ENCODE peak calls at places on chromosomes 16 and 17, in five cellular contexts. J is SK-N-SH, I is cardiac muscle cell, L is IMR-90, X is mucosa of descending colon. S is an unnamed sample.

GRCh38 chr16:2026461-2027023 is at the start of gene NHERF2:
- DNase-seq in L (no peak), X (peak), I (peak), J (peak), S (peak)

GRCh38 chr16:73172621-73173312 is 124.8 kb upstream of the ZFHX3 start:
- DNase-seq in I (peak), J (peak), L (peak), X (peak), S (peak)

GRCh38 chr17:46819906-46820351 is 1.4 kb upstream of the WNT3 start:
- DNase-seq in J (no peak), L (no peak), I (no peak), X (no peak), S (peak)

GRCh38 chr16:66750279-66751134 is 902 bp downstream of the DYNC1LI2 start:
- DNase-seq in I (peak), X (no peak), L (no peak), J (no peak), S (no peak)

GRCh38 chr16:86814256-86814655 is 235.9 kb downstream of the FOXL1 start:
- DNase-seq in X (no peak), L (no peak), I (no peak), J (no peak), S (no peak)

GRCh38 chr17:78391843-78392242 is 13.4 kb downstream of the PGS1 start:
- DNase-seq in X (no peak), J (no peak), I (no peak), L (peak), S (no peak)

GRCh38 chr17:45324336-45324735 is 7.5 kb upstream of the MAP3K14 start:
- DNase-seq in L (no peak), I (no peak), J (no peak), X (no peak), S (no peak)

GRCh38 chr16:4351880-4352279 is 759 bp upstream of the PAM16 start:
- DNase-seq in L (peak), J (no peak), X (no peak), I (peak), S (no peak)

GRCh38 chr17:72397223-72397667 is 276.4 kb downstream of the SOX9 start:
- DNase-seq in X (no peak), L (no peak), I (no peak), J (no peak), S (no peak)

GRCh38 chr16:12027558-12027957 is 51.0 kb downstream of the SNX29 start:
- DNase-seq in I (no peak), L (no peak), J (peak), X (no peak), S (no peak)

GRCh38 chr17:28720247-28720996 is 637 bp downstream of the RPL23A start:
- DNase-seq in L (no peak), I (no peak), J (no peak), X (no peak), S (no peak)

GRCh38 chr16:86181526-86181925 is 282.6 kb downstream of the IRF8 start:
- DNase-seq in J (no peak), L (no peak), X (no peak), I (no peak), S (no peak)

GRCh38 chr16:50265716-50266336 is 525 bp upstream of the ADCY7 start:
- DNase-seq in L (no peak), J (no peak), X (peak), I (no peak), S (no peak)

GRCh38 chr17:15351925-15352324 is 10.5 kb upstream of the TEKT3 start:
- DNase-seq in I (peak), J (no peak), X (no peak), L (peak), S (no peak)

GRCh38 chr16:26667271-26667703 is 399.4 kb upstream of the C16orf82 start:
- DNase-seq in I (no peak), L (no peak), X (no peak), J (no peak), S (peak)

GRCh38 chr16:68995011-68995504 is 110.4 kb upstream of the HAS3 start:
- DNase-seq in I (peak), L (peak), X (no peak), J (peak), S (peak)
- TF ChIP-seq CTCF in I (peak), L (peak), X (no peak), J (peak), S (peak)

GRCh38 chr16:10352262-10352661 is 33.6 kb upstream of the ATF7IP2 start:
- DNase-seq in L (no peak), X (no peak), I (no peak), J (no peak), S (no peak)

GRCh38 chr16:10345629-10346028 is 40.2 kb upstream of the ATF7IP2 start:
- DNase-seq in X (no peak), J (no peak), L (no peak), I (no peak), S (no peak)

GRCh38 chr16:10355589-10355988 is 30.3 kb upstream of the ATF7IP2 start:
- DNase-seq in J (no peak), I (no peak), X (no peak), L (no peak), S (no peak)

DNA sequence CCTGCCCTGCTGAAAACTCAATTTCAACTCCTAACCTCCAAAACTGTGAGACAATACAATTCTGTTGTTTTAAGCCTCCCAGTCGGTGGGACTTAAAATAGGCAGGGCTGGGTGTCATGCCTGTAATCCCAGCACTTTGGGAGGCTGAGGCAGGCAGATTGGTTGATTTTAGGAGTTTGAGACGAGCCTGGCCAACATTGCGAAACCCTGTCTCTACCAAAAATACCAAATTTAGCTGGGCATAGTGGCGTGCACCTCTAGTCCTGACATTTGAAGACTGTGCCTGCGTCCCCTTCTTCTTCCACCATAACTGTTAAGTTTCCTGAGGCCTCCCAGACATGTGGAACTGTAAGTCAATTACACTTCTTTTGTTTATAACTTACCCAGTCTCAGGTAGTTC is 36.0 kb upstream of the ATF7IP2 start:
- DNase-seq in X (no peak), I (no peak), J (no peak), L (no peak), S (no peak)
- H3K4me3 ChIP-seq in X (no peak), I (no peak), J (no peak), L (no peak), S (no peak)

DNA sequence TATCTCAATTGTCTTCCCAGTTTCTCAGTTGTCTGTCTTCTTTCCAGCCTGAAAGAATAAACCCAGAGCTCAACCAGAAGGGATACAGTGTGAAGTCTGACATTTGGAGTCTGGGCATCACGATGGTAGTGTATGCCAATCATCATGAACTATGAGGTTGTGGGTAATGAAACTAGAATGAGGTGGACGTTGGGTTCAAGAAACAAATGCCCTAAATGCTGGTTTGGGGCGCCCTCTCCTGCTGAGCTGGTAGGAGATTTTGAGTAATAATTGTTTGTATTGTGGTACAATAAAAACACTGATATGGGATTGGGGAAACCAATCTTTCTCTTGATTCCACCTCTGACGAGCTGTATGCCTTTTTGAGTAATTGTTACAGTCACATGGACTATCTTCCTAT is 110.4 kb downstream of the MAP2K6 start:
- DNase-seq in J (no peak), L (no peak), I (no peak), X (no peak), S (no peak)
- TF ChIP-seq CTCF in J (peak), L (peak), I (no peak), X (no peak), S (no peak)

GRCh38 chr16:90009172-90009899 is 9.9 kb downstream of the DBNDD1 start:
- DNase-seq in L (no peak), J (no peak), X (no peak), I (no peak), S (no peak)
- H3K4me3 ChIP-seq in L (no peak), J (no peak), X (no peak), I (no peak), S (no peak)

GRCh38 chr16:89093602-89094251 is at the start of gene ACSF3:
- DNase-seq in L (peak), I (peak), X (peak), J (peak), S (peak)
- TF ChIP-seq CTCF in L (no peak), I (no peak), X (no peak), J (no peak), S (no peak)

DNA sequence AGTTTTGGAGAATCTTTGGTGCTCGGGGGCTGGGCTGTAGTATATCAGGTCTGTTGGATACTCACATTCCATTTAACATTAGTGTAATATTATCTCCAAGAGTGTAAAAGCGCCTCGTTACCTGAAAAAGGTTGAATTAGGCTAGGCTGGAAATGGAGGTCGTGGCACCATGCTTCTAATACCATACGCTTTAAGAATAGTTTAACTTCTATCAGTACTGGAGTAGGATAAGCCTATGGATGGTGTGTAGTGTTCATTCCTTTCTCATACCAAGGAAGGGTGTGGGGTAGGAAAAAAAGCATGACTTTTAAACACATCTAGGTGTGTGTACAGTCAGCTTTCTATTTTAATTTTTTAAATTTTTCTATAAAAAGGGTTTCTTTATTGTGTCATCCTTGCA is 2.0 kb downstream of the SRCAP start:
- DNase-seq in I (no peak), L (no peak), J (no peak), X (no peak), S (no peak)
- H3K4me3 ChIP-seq in I (no peak), L (no peak), J (no peak), X (no peak), S (no peak)

DNA sequence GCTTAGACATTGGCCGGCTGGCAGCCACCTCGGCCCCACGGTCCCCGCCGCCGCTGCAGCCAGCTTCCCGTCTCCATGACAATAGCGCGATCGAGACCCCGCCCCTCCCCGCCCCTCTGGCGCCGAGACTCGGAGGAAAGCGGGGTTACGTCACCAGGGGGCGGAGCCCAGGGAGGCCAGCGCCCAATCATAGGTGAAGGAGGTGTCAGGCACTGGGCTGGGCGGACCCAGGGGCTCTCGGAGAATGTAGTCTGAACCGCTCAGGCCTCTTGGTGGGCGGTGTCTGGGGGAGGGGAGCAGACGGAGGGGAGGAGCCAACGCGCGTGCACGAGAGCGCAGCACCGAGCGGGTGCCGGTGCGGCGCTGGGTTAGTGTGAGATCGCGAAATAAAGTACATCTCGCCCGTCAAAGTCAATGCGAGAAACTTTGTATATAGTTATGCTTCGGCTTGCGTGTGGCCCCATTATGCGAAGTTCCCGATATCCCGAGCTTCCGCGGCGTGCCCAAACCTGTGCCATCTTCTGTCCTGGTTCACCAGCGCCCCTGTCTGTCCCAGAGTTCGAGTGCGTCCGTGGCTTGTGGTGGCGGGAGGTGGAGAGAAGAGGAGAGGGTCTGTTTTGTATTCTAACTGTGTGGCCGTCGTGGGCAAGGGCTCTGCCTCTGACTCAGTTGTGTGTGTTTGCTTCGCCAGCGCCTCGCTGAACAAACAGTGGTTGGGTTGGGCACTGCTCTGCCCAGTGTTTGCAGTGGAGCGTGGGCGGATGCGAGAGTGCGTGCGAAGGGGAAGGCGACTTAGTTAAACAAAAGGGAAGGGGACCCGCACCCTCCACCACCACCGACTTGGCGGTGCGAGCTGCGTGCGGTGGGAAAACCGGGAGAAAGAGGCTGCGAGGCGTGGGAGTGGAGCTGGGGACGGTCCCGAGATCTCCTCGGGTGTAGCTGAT is 1.3 kb upstream of the IRX5 start:
- DNase-seq in J (peak), I (peak), X (peak), L (peak), S (peak)
- TF ChIP-seq CTCF in J (peak), I (no peak), X (no peak), L (no peak), S (peak)